ENCODE peak calls at places on chromosomes 6 and 20, in ten cellular contexts. C, P, J, U, D, K, X, W, A and N are unnamed samples.
A peak's percentile ranks its signal among the peaks of the same experiment; 100 is the strongest.

GRCh38 chr6:12311106-12311505 is 20.9 kb downstream of the EDN1 start:
- DNase-seq in C (no peak), P (no peak), J (no peak), U (no peak), D (no peak), K (no peak), X (no peak), W (no peak), A (peak; percentile 25), N (no peak)

GRCh38 chr6:130781557-130781956 is 45.6 kb upstream of the SMLR1 start:
- DNase-seq in C (no peak), P (no peak), J (no peak), U (no peak), D (no peak), K (no peak), X (no peak), W (no peak), A (no peak), N (no peak)

GRCh38 chr20:57708694-57709673 is 831 bp downstream of the PMEPA1 start:
- DNase-seq in C (no peak), P (no peak), J (peak; percentile 43), U (no peak), D (no peak), K (no peak), X (peak; percentile 50), W (peak; percentile 67), A (no peak), N (no peak)

GRCh38 chr6:49606696-49607390 is 29.8 kb downstream of the RHAG start:
- DNase-seq in C (peak; percentile 81), P (no peak), J (peak; percentile 80), U (no peak), D (peak; percentile 81), K (no peak), X (peak; percentile 26), W (peak; percentile 95), A (peak; percentile 74), N (no peak)

GRCh38 chr6:18179770-18180393 is 24.7 kb downstream of the KDM1B start:
- DNase-seq in C (no peak), P (no peak), J (no peak), U (no peak), D (no peak), K (no peak), X (no peak), W (no peak), A (no peak), N (no peak)

GRCh38 chr20:5833309-5833941 is 83.2 kb downstream of the SHLD1 start:
- DNase-seq in C (no peak), P (no peak), J (no peak), U (no peak), D (no peak), K (no peak), X (no peak), W (no peak), A (no peak), N (no peak)

GRCh38 chr6:135196739-135197510 is 15.8 kb downstream of the MYB start:
- DNase-seq in C (no peak), P (no peak), J (no peak), U (no peak), D (no peak), K (no peak), X (no peak), W (no peak), A (no peak), N (no peak)

GRCh38 chr20:20824924-20825584 is 112.6 kb upstream of the RALGAPA2 start:
- DNase-seq in C (peak; percentile 12), P (no peak), J (peak; percentile 26), U (peak; percentile 65), D (peak; percentile 76), K (no peak), X (peak; percentile 47), W (peak; percentile 82), A (peak; percentile 32), N (peak; percentile 43)

GRCh38 chr6:105733556-105734162 is 330.8 kb upstream of the PREP start:
- DNase-seq in C (peak; percentile 60), P (no peak), J (peak; percentile 20), U (no peak), D (no peak), K (no peak), X (no peak), W (peak; percentile 48), A (peak; percentile 38), N (no peak)

GRCh38 chr6:139308936-139309603 is 17.3 kb upstream of the TXLNB start:
- DNase-seq in C (peak; percentile 58), P (no peak), J (peak; percentile 57), U (no peak), D (no peak), K (no peak), X (no peak), W (no peak), A (peak; percentile 62), N (no peak)

GRCh38 chr6:170173416-170173990 is 117.4 kb downstream of the DLL1 start:
- DNase-seq in C (no peak), P (no peak), J (no peak), U (peak; percentile 39), D (no peak), K (peak; percentile 49), X (no peak), W (no peak), A (no peak), N (no peak)

GRCh38 chr20:46832555-46832954 is 62.1 kb upstream of the EYA2 start:
- DNase-seq in C (no peak), P (no peak), J (no peak), U (no peak), D (no peak), K (no peak), X (no peak), W (no peak), A (no peak), N (no peak)

GRCh38 chr6:37021356-37022129 is 16.1 kb downstream of the FGD2 start:
- DNase-seq in C (peak; percentile 48), P (peak; percentile 28), J (peak; percentile 19), U (no peak), D (no peak), K (no peak), X (no peak), W (peak; percentile 44), A (peak; percentile 40), N (no peak)

GRCh38 chr6:157036245-157036681 is 259.1 kb downstream of the ARID1B start:
- DNase-seq in C (peak; percentile 80), P (no peak), J (peak; percentile 35), U (no peak), D (no peak), K (no peak), X (no peak), W (peak; percentile 19), A (no peak), N (no peak)

GRCh38 chr6:8170754-8171153 is 68.4 kb upstream of the EEF1E1 start:
- DNase-seq in C (no peak), P (no peak), J (no peak), U (no peak), D (no peak), K (no peak), X (no peak), W (no peak), A (no peak), N (no peak)

GRCh38 chr20:23082846-23083552 is 3.1 kb downstream of the CD93 start:
- DNase-seq in C (no peak), P (no peak), J (no peak), U (no peak), D (no peak), K (no peak), X (no peak), W (peak; percentile 19), A (no peak), N (no peak)

GRCh38 chr6:131858765-131859490 is 51.1 kb downstream of the ENPP1 start:
- DNase-seq in C (peak; percentile 62), P (no peak), J (peak; percentile 26), U (no peak), D (no peak), K (no peak), X (no peak), W (no peak), A (peak; percentile 66), N (no peak)

GRCh38 chr6:40077315-40077714 is 143.1 kb upstream of the MOCS1 start:
- DNase-seq in C (no peak), P (no peak), J (no peak), U (no peak), D (no peak), K (no peak), X (no peak), W (no peak), A (no peak), N (no peak)

GRCh38 chr6:97085772-97086171 is 161.2 kb downstream of the KLHL32 start:
- DNase-seq in C (peak; percentile 72), P (no peak), J (peak; percentile 75), U (no peak), D (no peak), K (no peak), X (no peak), W (no peak), A (peak; percentile 35), N (no peak)

GRCh38 chr6:32047855-32048766 is 9.9 kb downstream of the CYP21A2 start:
- DNase-seq in C (peak; percentile 47), P (peak; percentile 62), J (peak; percentile 77), U (peak; percentile 78), D (peak; percentile 35), K (no peak), X (peak; percentile 56), W (peak; percentile 24), A (peak; percentile 61), N (peak; percentile 43)

GRCh38 chr6:93164781-93165180 is 254.6 kb downstream of the EPHA7 start:
- DNase-seq in C (no peak), P (no peak), J (no peak), U (no peak), D (no peak), K (no peak), X (no peak), W (no peak), A (no peak), N (no peak)

GRCh38 chr6:140124498-140124897 is 750.0 kb upstream of the CITED2 start:
- DNase-seq in C (no peak), P (no peak), J (no peak), U (no peak), D (no peak), K (no peak), X (no peak), W (peak; percentile 42), A (no peak), N (no peak)

GRCh38 chr6:144296973-144297372 is 11.8 kb downstream of the UTRN start:
- DNase-seq in C (no peak), P (no peak), J (no peak), U (peak; percentile 70), D (no peak), K (no peak), X (no peak), W (no peak), A (no peak), N (no peak)

GRCh38 chr6:45822269-45822812 is 193.3 kb downstream of the CLIC5 start:
- DNase-seq in C (no peak), P (no peak), J (no peak), U (no peak), D (no peak), K (no peak), X (no peak), W (no peak), A (no peak), N (no peak)

GRCh38 chr6:147117580-147117979 is 86.6 kb upstream of the STXBP5 start:
- DNase-seq in C (peak; percentile 37), P (no peak), J (peak; percentile 31), U (no peak), D (no peak), K (no peak), X (no peak), W (no peak), A (peak; percentile 17), N (no peak)

GRCh38 chr20:62577447-62577846 is 64.9 kb upstream of the SLCO4A1 start:
- DNase-seq in C (no peak), P (no peak), J (no peak), U (no peak), D (no peak), K (no peak), X (no peak), W (peak; percentile 57), A (no peak), N (no peak)

GRCh38 chr6:44480097-44480539 is 92.6 kb downstream of the CDC5L start:
- DNase-seq in C (peak; percentile 49), P (no peak), J (no peak), U (no peak), D (no peak), K (no peak), X (no peak), W (no peak), A (no peak), N (no peak)

GRCh38 chr6:14857501-14857900 is 388.4 kb upstream of the JARID2 start:
- DNase-seq in C (no peak), P (peak; percentile 31), J (no peak), U (no peak), D (no peak), K (no peak), X (no peak), W (no peak), A (no peak), N (no peak)